ENCODE peak calls at places on chromosomes 11 and 22, in four cellular contexts. E is cardiac muscle cell, O is GM12878, Y is mucosa of descending colon. Q is an unnamed sample.

GRCh38 chr11:70462818-70463477 is 64.6 kb downstream of the CTTN start:
- DNase-seq in E (no peak), O (no peak), Y (no peak), Q (no peak)

GRCh38 chr11:11076879-11077278 is 219.0 kb upstream of the ZBED5 start:
- DNase-seq in Y (no peak), O (no peak), E (no peak), Q (no peak)

GRCh38 chr11:90288207-90288821 is 65.5 kb upstream of the CHORDC1 start:
- DNase-seq in O (no peak), Y (no peak), E (peak; percentile 9), Q (no peak)

GRCh38 chr11:79087238-79087956 is 353.4 kb downstream of the TENM4 start:
- DNase-seq in E (peak; percentile 92), Y (no peak), O (no peak), Q (no peak)

GRCh38 chr11:2321311-2321683 is 19.5 kb downstream of the TSPAN32 start:
- DNase-seq in E (no peak), Y (no peak), O (no peak), Q (no peak)

GRCh38 chr11:37512156-37512780 is 914.2 kb upstream of the RAG2 start:
- DNase-seq in Y (no peak), E (peak; percentile 18), O (no peak), Q (no peak)

GRCh38 chr11:67521924-67522323 is 1.3 kb downstream of the CABP2 start:
- DNase-seq in E (no peak), O (no peak), Y (no peak), Q (no peak)

GRCh38 chr22:19868773-19869471 is 14.2 kb upstream of the GNB1L start:
- DNase-seq in O (no peak), Y (peak; percentile 57), E (no peak), Q (peak; percentile 70)

GRCh38 chr11:40029406-40029805 is 1430.0 kb downstream of the LRRC4C start:
- DNase-seq in Y (no peak), E (no peak), O (no peak), Q (no peak)

GRCh38 chr11:29405305-29405704 is 611.5 kb downstream of the KCNA4 start:
- DNase-seq in E (no peak), Y (no peak), O (no peak), Q (no peak)

GRCh38 chr11:72433455-72434061 is 773 bp downstream of the CLPB start:
- DNase-seq in E (no peak), O (no peak), Y (no peak), Q (no peak)

GRCh38 chr22:46047841-46048595 is 71.1 kb upstream of the WNT7B start:
- DNase-seq in E (no peak), O (no peak), Y (peak; percentile 52), Q (peak; percentile 46)
- TF ChIP-seq CTCF in E (no peak), O (no peak), Y (no peak), Q (no peak)

DNA sequence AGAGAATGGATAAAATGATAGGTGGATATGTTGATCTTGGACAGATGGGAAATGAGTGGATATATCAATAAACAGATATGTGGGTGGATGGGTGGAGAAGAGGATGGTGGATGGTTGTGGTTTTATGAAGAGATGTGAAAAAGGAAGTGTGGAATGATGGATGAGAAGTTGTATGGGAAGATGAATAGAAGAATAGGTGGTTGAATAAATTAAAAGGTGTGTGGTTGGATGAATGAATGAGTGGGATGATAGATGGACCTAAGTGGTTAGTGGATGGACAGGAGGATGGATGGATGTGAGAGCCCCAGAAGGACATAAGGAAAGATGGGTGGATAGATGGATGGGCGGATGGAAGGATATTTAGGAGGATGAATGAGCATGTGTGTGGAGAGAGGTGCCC is 913 bp upstream of the CD44 start:
- DNase-seq in E (no peak), Y (no peak), O (no peak), Q (no peak)
- H3K4me3 ChIP-seq in E (no peak overlapping the region), Y (no peak overlapping the region), O (no peak overlapping the region), Q (no peak overlapping the region)

GRCh38 chr11:8335683-8336082 is 72.0 kb upstream of the LMO1 start:
- DNase-seq in O (no peak), E (no peak), Y (no peak), Q (no peak)

GRCh38 chr11:8335186-8335585 is 71.5 kb upstream of the LMO1 start:
- DNase-seq in E (no peak), O (no peak), Y (no peak), Q (no peak)

GRCh38 chr11:8332196-8332595 is 68.5 kb upstream of the LMO1 start:
- DNase-seq in E (no peak), O (no peak), Y (no peak), Q (no peak)

GRCh38 chr11:8331767-8332166 is 68.1 kb upstream of the LMO1 start:
- DNase-seq in O (no peak), Y (no peak), E (no peak), Q (no peak)

GRCh38 chr11:8333431-8334401 is 70.0 kb upstream of the LMO1 start:
- DNase-seq in O (no peak), Y (no peak), E (no peak), Q (no peak)
- TF ChIP-seq CTCF in O (no peak), Y (no peak), E (no peak), Q (no peak)

GRCh38 chr11:102306817-102307814 is 10.2 kb upstream of the BIRC3 start:
- DNase-seq in E (no peak), Y (no peak), O (no peak), Q (no peak)
- H3K4me3 ChIP-seq in E (no peak overlapping the region), Y (no peak overlapping the region), O (no peak overlapping the region), Q (no peak overlapping the region)

GRCh38 chr11:94708176-94708575 is 60.0 kb upstream of the AMOTL1 start:
- DNase-seq in E (no peak), Y (no peak), O (no peak), Q (no peak)
- TF ChIP-seq CTCF in E (no peak), Y (no peak), O (no peak), Q (no peak)

Q was measured in dorsolateral prefrontal cortex.